ENCODE peak calls at places on chromosomes 7 and 10, in ten cellular contexts. One of them, this sample, is unnamed.

GRCh38 chr7:47474937-47475879 is 106.7 kb downstream of the TNS3 start:
- DNase-seq in transverse colon: peak; percentile 93
- DNase-seq in AG10803: peak; percentile 93
- DNase-seq in sigmoid colon: peak; percentile 91
- DNase-seq in glutamatergic neuron: no peak
- DNase-seq in GM23338: peak; percentile 67
- DNase-seq in HCT116: peak; percentile 91
- DNase-seq in AG04449: peak; percentile 29
- DNase-seq in A549: peak; percentile 95
- DNase-seq in neural progenitor cell: no peak
- DNase-seq in this sample: peak; percentile 92

GRCh38 chr10:71847418-71847817 is 3.6 kb downstream of the PSAP start:
- DNase-seq in A549: no peak
- DNase-seq in HCT116: no peak
- DNase-seq in neural progenitor cell: no peak
- DNase-seq in GM23338: no peak
- DNase-seq in AG04449: no peak
- DNase-seq in sigmoid colon: no peak
- DNase-seq in transverse colon: no peak
- DNase-seq in glutamatergic neuron: no peak
- DNase-seq in AG10803: no peak
- DNase-seq in this sample: no peak

GRCh38 chr10:102152545-102152890 is 329 bp downstream of the NOLC1 start:
- DNase-seq in transverse colon: peak; percentile 33
- DNase-seq in AG10803: peak; percentile 8
- DNase-seq in neural progenitor cell: no peak
- DNase-seq in glutamatergic neuron: peak; percentile 24
- DNase-seq in A549: no peak
- DNase-seq in AG04449: no peak
- DNase-seq in GM23338: no peak
- DNase-seq in HCT116: no peak
- DNase-seq in sigmoid colon: no peak
- DNase-seq in this sample: no peak

GRCh38 chr10:118939216-118940007 is 90.1 kb upstream of the NANOS1 start:
- DNase-seq in sigmoid colon: no peak
- DNase-seq in AG10803: peak; percentile 20
- DNase-seq in A549: no peak
- DNase-seq in HCT116: no peak
- DNase-seq in neural progenitor cell: no peak
- DNase-seq in transverse colon: no peak
- DNase-seq in GM23338: no peak
- DNase-seq in glutamatergic neuron: no peak
- DNase-seq in AG04449: no peak
- DNase-seq in this sample: no peak

GRCh38 chr10:113158183-113158582 is 208.1 kb downstream of the TCF7L2 start:
- DNase-seq in HCT116: no peak
- DNase-seq in sigmoid colon: no peak
- DNase-seq in transverse colon: no peak
- DNase-seq in AG04449: no peak
- DNase-seq in A549: peak; percentile 18
- DNase-seq in glutamatergic neuron: no peak
- DNase-seq in GM23338: peak; percentile 41
- DNase-seq in neural progenitor cell: no peak
- DNase-seq in AG10803: no peak
- DNase-seq in this sample: no peak

GRCh38 chr10:6729071-6729773 is 149.1 kb upstream of the PRKCQ start:
- DNase-seq in neural progenitor cell: no peak
- DNase-seq in transverse colon: no peak
- DNase-seq in GM23338: no peak
- DNase-seq in HCT116: no peak
- DNase-seq in glutamatergic neuron: no peak
- DNase-seq in A549: peak; percentile 54
- DNase-seq in AG10803: peak; percentile 92
- DNase-seq in AG04449: no peak
- DNase-seq in sigmoid colon: no peak
- DNase-seq in this sample: peak; percentile 32

GRCh38 chr7:4818000-4818794 is 42.8 kb downstream of the AP5Z1 start:
- DNase-seq in neural progenitor cell: no peak
- DNase-seq in A549: no peak
- DNase-seq in glutamatergic neuron: peak; percentile 13
- DNase-seq in GM23338: no peak
- DNase-seq in HCT116: no peak
- DNase-seq in sigmoid colon: no peak
- DNase-seq in AG04449: no peak
- DNase-seq in AG10803: no peak
- DNase-seq in transverse colon: no peak
- DNase-seq in this sample: peak; percentile 36

GRCh38 chr7:55242613-55243012 is 122.5 kb upstream of the LANCL2 start:
- DNase-seq in AG04449: no peak
- DNase-seq in A549: no peak
- DNase-seq in AG10803: no peak
- DNase-seq in HCT116: no peak
- DNase-seq in neural progenitor cell: no peak
- DNase-seq in sigmoid colon: no peak
- DNase-seq in glutamatergic neuron: no peak
- DNase-seq in GM23338: no peak
- DNase-seq in transverse colon: no peak
- DNase-seq in this sample: no peak

GRCh38 chr7:47195641-47196040 is 386.3 kb downstream of the TNS3 start:
- DNase-seq in HCT116: peak; percentile 21
- DNase-seq in AG10803: no peak
- DNase-seq in transverse colon: no peak
- DNase-seq in neural progenitor cell: peak; percentile 17
- DNase-seq in GM23338: peak; percentile 80
- DNase-seq in AG04449: no peak
- DNase-seq in glutamatergic neuron: no peak
- DNase-seq in sigmoid colon: no peak
- DNase-seq in A549: peak; percentile 33
- DNase-seq in this sample: no peak

DNA sequence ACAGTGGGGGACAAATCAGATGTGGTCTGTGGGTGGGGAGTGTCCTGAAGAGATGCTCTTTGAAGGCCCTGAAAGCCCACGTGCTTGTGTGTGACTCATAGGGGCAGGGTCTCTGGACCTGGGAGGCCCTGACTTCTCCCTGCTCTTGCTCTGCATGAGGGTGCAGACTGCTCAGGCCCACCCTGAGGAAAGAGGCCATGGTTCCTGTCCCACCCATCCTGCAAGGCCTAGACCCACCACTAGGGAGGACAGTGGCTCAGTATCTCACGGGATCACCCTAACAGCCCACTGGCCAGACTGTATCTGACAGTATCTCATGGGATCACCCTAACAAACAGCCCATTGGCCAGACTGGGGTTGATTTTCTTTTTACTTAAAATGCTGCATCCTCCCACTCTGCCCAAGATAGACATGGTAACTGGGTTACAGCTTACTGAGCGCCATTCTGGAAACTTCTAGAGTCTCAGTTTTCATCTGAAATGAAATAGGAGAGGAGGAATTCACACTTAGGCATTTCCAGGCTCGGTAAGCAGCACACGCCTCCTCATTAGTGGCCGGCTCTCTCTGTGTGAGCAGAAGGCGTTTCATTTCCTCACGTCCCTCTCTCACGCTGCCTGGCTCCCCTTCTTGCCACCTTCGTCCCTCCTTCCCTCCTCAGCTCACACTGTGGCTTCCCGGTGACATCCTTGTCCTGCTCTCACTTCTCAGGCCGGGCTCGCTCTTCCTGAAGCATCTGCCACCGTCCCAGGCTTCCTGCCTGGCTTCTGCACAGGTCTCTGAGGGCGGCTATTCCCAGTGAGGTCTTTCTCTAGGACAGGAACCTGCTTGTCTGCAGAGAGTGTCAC is 242.6 kb downstream of the GLRX3 start:
- DNase-seq in GM23338: no peak
- DNase-seq in A549: no peak
- DNase-seq in glutamatergic neuron: no peak
- DNase-seq in AG10803: no peak
- DNase-seq in AG04449: no peak
- DNase-seq in transverse colon: no peak
- DNase-seq in sigmoid colon: peak; percentile 46
- DNase-seq in HCT116: no peak
- DNase-seq in neural progenitor cell: no peak
- DNase-seq in this sample: no peak
- TF ChIP-seq CTCF in GM23338: no peak
- TF ChIP-seq CTCF in A549: no peak
- TF ChIP-seq CTCF in glutamatergic neuron: peak; percentile 16
- TF ChIP-seq CTCF in AG10803: no peak
- TF ChIP-seq CTCF in AG04449: no peak
- TF ChIP-seq CTCF in transverse colon: no peak
- TF ChIP-seq CTCF in sigmoid colon: no peak
- TF ChIP-seq CTCF in HCT116: peak; percentile 26
- TF ChIP-seq CTCF in neural progenitor cell: peak; percentile 39
- TF ChIP-seq CTCF in this sample: no peak

DNA sequence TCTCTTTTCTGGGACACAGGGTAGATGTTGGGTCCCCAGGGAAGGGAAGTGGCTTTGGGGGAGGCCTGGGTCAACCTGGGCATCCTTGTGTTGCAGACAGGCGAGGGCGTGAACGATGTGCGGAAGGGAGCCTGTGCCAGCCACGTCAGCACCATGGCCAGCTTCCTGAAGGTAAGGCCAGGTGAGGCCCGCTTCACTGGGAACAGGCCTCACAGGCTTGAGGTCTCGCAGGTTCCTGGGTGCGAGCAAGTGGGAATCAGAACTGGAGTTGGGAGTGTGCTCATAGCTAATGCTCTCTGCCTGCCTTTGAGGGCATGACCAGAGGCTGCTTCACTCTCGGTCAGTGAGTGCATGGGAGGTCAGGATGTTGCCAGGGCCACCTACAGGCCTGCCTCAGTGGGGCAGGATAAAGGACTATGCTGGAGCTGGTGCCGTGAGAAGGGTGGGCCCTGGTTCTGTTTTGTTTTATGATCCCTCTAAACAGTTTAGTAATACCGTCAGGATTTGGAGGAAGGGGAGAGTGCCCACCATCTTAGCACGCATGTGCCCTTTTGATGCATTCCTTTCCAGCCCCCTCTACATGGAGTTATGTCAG is 8.4 kb downstream of the DBNL start:
- DNase-seq in transverse colon: peak; percentile 3
- DNase-seq in HCT116: no peak
- DNase-seq in AG10803: no peak
- DNase-seq in GM23338: no peak
- DNase-seq in A549: no peak
- DNase-seq in glutamatergic neuron: no peak
- DNase-seq in neural progenitor cell: no peak
- DNase-seq in AG04449: no peak
- DNase-seq in sigmoid colon: no peak
- DNase-seq in this sample: peak; percentile 18
- TF ChIP-seq CTCF in transverse colon: no peak
- TF ChIP-seq CTCF in HCT116: no peak
- TF ChIP-seq CTCF in AG10803: no peak
- TF ChIP-seq CTCF in GM23338: no peak
- TF ChIP-seq CTCF in A549: no peak
- TF ChIP-seq CTCF in glutamatergic neuron: no peak
- TF ChIP-seq CTCF in neural progenitor cell: no peak
- TF ChIP-seq CTCF in AG04449: no peak
- TF ChIP-seq CTCF in sigmoid colon: no peak
- TF ChIP-seq CTCF in this sample: no peak

GRCh38 chr10:78424721-78425120 is 391.1 kb downstream of the RPS24 start:
- DNase-seq in transverse colon: no peak
- DNase-seq in AG10803: no peak
- DNase-seq in HCT116: peak; percentile 41
- DNase-seq in GM23338: peak; percentile 53
- DNase-seq in sigmoid colon: peak; percentile 17
- DNase-seq in glutamatergic neuron: no peak
- DNase-seq in A549: no peak
- DNase-seq in neural progenitor cell: peak; percentile 23
- DNase-seq in AG04449: no peak
- DNase-seq in this sample: no peak
- TF ChIP-seq CTCF in transverse colon: peak; percentile 30
- TF ChIP-seq CTCF in AG10803: peak; percentile 14
- TF ChIP-seq CTCF in HCT116: peak; percentile 50
- TF ChIP-seq CTCF in GM23338: peak; percentile 47
- TF ChIP-seq CTCF in sigmoid colon: no peak
- TF ChIP-seq CTCF in glutamatergic neuron: peak; percentile 26
- TF ChIP-seq CTCF in A549: no peak
- TF ChIP-seq CTCF in neural progenitor cell: peak; percentile 47
- TF ChIP-seq CTCF in AG04449: peak; percentile 17
- TF ChIP-seq CTCF in this sample: no peak

GRCh38 chr10:133266056-133266795 is 10.4 kb downstream of the ADAM8 start:
- DNase-seq in sigmoid colon: no peak
- DNase-seq in A549: no peak
- DNase-seq in AG10803: no peak
- DNase-seq in AG04449: no peak
- DNase-seq in GM23338: no peak
- DNase-seq in neural progenitor cell: no peak
- DNase-seq in glutamatergic neuron: no peak
- DNase-seq in HCT116: no peak
- DNase-seq in transverse colon: no peak
- DNase-seq in this sample: no peak

GRCh38 chr10:133268532-133268931 is 8.1 kb downstream of the ADAM8 start:
- DNase-seq in transverse colon: no peak
- DNase-seq in neural progenitor cell: no peak
- DNase-seq in GM23338: no peak
- DNase-seq in AG04449: no peak
- DNase-seq in A549: no peak
- DNase-seq in glutamatergic neuron: no peak
- DNase-seq in AG10803: no peak
- DNase-seq in HCT116: no peak
- DNase-seq in sigmoid colon: no peak
- DNase-seq in this sample: no peak

GRCh38 chr10:133267293-133267692 is 9.4 kb downstream of the ADAM8 start:
- DNase-seq in GM23338: no peak
- DNase-seq in AG04449: no peak
- DNase-seq in glutamatergic neuron: no peak
- DNase-seq in sigmoid colon: no peak
- DNase-seq in neural progenitor cell: no peak
- DNase-seq in A549: no peak
- DNase-seq in transverse colon: no peak
- DNase-seq in AG10803: no peak
- DNase-seq in HCT116: no peak
- DNase-seq in this sample: no peak

GRCh38 chr10:133269367-133269766 is 7.3 kb downstream of the ADAM8 start:
- DNase-seq in AG04449: no peak
- DNase-seq in sigmoid colon: no peak
- DNase-seq in glutamatergic neuron: no peak
- DNase-seq in HCT116: no peak
- DNase-seq in A549: no peak
- DNase-seq in GM23338: no peak
- DNase-seq in neural progenitor cell: no peak
- DNase-seq in AG10803: no peak
- DNase-seq in transverse colon: no peak
- DNase-seq in this sample: no peak

DNA sequence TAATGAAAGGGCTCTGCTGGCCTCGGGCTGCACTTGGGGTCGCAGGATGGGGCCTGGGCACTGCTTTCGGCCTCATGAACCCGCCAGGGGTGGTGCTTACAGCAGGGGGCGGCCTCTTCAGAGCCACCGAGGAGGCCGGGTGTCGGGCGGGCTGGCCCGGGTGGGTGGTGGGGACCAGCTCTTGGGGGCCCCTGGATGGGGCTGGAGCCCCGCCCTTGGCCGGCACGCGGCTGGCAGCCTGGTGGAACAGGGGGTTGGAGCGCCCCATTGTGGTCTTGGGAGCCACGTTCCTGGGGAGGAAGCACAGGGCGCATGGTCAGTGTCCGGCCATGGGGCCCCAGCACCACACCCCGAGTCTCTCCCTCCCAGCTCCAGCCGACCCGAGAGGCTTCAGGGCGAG is 8.8 kb downstream of the ADAM8 start:
- DNase-seq in GM23338: peak; percentile 57
- DNase-seq in A549: no peak
- DNase-seq in HCT116: no peak
- DNase-seq in neural progenitor cell: no peak
- DNase-seq in glutamatergic neuron: no peak
- DNase-seq in AG10803: no peak
- DNase-seq in transverse colon: no peak
- DNase-seq in AG04449: no peak
- DNase-seq in sigmoid colon: no peak
- DNase-seq in this sample: no peak
- TF ChIP-seq CTCF in GM23338: peak; percentile 16
- TF ChIP-seq CTCF in A549: no peak
- TF ChIP-seq CTCF in HCT116: no peak
- TF ChIP-seq CTCF in neural progenitor cell: no peak
- TF ChIP-seq CTCF in glutamatergic neuron: no peak
- TF ChIP-seq CTCF in AG10803: no peak
- TF ChIP-seq CTCF in transverse colon: no peak
- TF ChIP-seq CTCF in AG04449: no peak
- TF ChIP-seq CTCF in sigmoid colon: no peak
- TF ChIP-seq CTCF in this sample: no peak